ENCODE peak calls at places on chromosomes 4 and X, in five cellular contexts. W is H9, C is RWPE1, S is BE2C, Y is cardiac muscle cell. L is an unnamed sample.

GRCh38 chrX:126551725-126552312 is 795 bp downstream of the DCAF12L1 start:
- DNase-seq in W (peak), C (no peak), S (no peak), Y (no peak), L (no peak)

GRCh38 chr4:7429601-7430078 is 5.1 kb downstream of the PSAPL1 start:
- DNase-seq in W (peak), C (no peak), S (no peak), Y (no peak), L (no peak)

GRCh38 chr4:113101669-113102068 is 52.2 kb downstream of the ANK2 start:
- DNase-seq in W (no peak), C (no peak), S (no peak), Y (peak), L (no peak)

GRCh38 chr4:152259866-152260265 is 276.0 kb downstream of the FBXW7 start:
- DNase-seq in W (no peak), C (peak), S (no peak), Y (no peak), L (no peak)

GRCh38 chr4:184417802-184418511 is 56.4 kb downstream of the IRF2 start:
- DNase-seq in W (no peak), C (peak), S (no peak), Y (peak), L (no peak)

GRCh38 chrX:130704053-130705038 is 198.7 kb downstream of the ENOX2 start:
- DNase-seq in W (no peak), C (no peak), S (no peak), Y (peak), L (no peak)

GRCh38 chrX:77442728-77443127 is 4.5 kb upstream of the FGF16 start:
- DNase-seq in W (no peak), C (peak), S (no peak), Y (peak), L (no peak)

GRCh38 chr4:7693237-7693608 is 246.4 kb downstream of the AFAP1 start:
- DNase-seq in W (no peak), C (no peak), S (no peak), Y (no peak), L (no peak)

GRCh38 chr4:117700111-117700892 is 334.0 kb upstream of the NDST3 start:
- DNase-seq in W (no peak), C (no peak), S (no peak), Y (no peak), L (no peak)

GRCh38 chr4:20839957-20840356 is 139.7 kb downstream of the PACRGL start:
- DNase-seq in W (no peak), C (peak), S (no peak), Y (peak), L (no peak)

GRCh38 chr4:122329876-122330595 is 48.8 kb upstream of the ADAD1 start:
- DNase-seq in W (no peak), C (no peak), S (no peak), Y (peak), L (no peak)

GRCh38 chr4:108398326-108398725 is 222.1 kb upstream of the RPL34 start:
- DNase-seq in W (no peak), C (no peak), S (no peak), Y (no peak), L (no peak)

GRCh38 chrX:48648299-48648698 is 35.3 kb upstream of the WAS start:
- DNase-seq in W (peak), C (peak), S (peak), Y (peak), L (peak)

GRCh38 chrX:74449322-74449936 is 28.1 kb downstream of the SLC16A2 start:
- DNase-seq in W (no peak), C (peak), S (no peak), Y (no peak), L (no peak)

GRCh38 chr4:7959066-7959465 is 19.4 kb upstream of the AFAP1 start:
- DNase-seq in W (no peak), C (no peak), S (no peak), Y (no peak), L (no peak)

GRCh38 chr4:103067841-103068547 is 8.6 kb downstream of the SLC9B2 start:
- DNase-seq in W (no peak), C (no peak), S (no peak), Y (no peak), L (no peak)

GRCh38 chrX:45196701-45197100 is 4.0 kb downstream of the DIPK2B start:
- DNase-seq in W (no peak), C (no peak), S (no peak), Y (no peak), L (no peak)

GRCh38 chr4:103403619-103404018 is 205.5 kb upstream of the CENPE start:
- DNase-seq in W (no peak), C (no peak), S (no peak), Y (no peak), L (no peak)

GRCh38 chrX:119503484-119503861 is 35.2 kb downstream of the SLC25A5 start:
- DNase-seq in W (no peak), C (peak), S (no peak), Y (peak), L (no peak)

GRCh38 chr4:78057600-78058560 is 757 bp downstream of the FRAS1 start:
- DNase-seq in W (no peak), C (peak), S (peak), Y (peak), L (peak)

GRCh38 chrX:48919360-48919821 is 567 bp upstream of the PIM2 start:
- DNase-seq in W (no peak), C (peak), S (no peak), Y (no peak), L (no peak)

GRCh38 chr4:37812713-37813112 is 13.8 kb upstream of the PGM2 start:
- DNase-seq in W (no peak), C (peak), S (no peak), Y (peak), L (no peak)

GRCh38 chr4:89539374-89539773 is 231.8 kb upstream of the GPRIN3 start:
- DNase-seq in W (no peak), C (no peak), S (no peak), Y (peak), L (no peak)

GRCh38 chr4:47122592-47123291 is 91.4 kb downstream of the GABRB1 start:
- DNase-seq in W (peak), C (peak), S (peak), Y (peak), L (peak)

GRCh38 chr4:28357985-28358384 is 1497.3 kb downstream of the STIM2 start:
- DNase-seq in W (peak), C (no peak), S (peak), Y (peak), L (peak)

GRCh38 chr4:104294811-104295210 is 199.9 kb downstream of the CXXC4 start:
- DNase-seq in W (no peak), C (no peak), S (no peak), Y (no peak), L (no peak)

GRCh38 chr4:96675916-96676315 is 836.0 kb downstream of the PDHA2 start:
- DNase-seq in W (no peak), C (no peak), S (no peak), Y (peak), L (no peak)

GRCh38 chrX:68647156-68647957 is at the start of gene STARD8:
- DNase-seq in W (peak), C (peak), S (peak), Y (peak), L (peak)

GRCh38 chrX:110082156-110082555 is 79.2 kb downstream of the TMEM164 start:
- DNase-seq in W (no peak), C (peak), S (no peak), Y (peak), L (no peak)

GRCh38 chr4:47075919-47076318 is 44.6 kb downstream of the GABRB1 start:
- DNase-seq in W (no peak), C (no peak), S (no peak), Y (no peak), L (no peak)

GRCh38 chr4:1406946-1407656 is 859 bp upstream of the NKX1-1 start:
- DNase-seq in W (peak), C (no peak), S (no peak), Y (no peak), L (no peak)

GRCh38 chr4:101200561-101200960 is 146.8 kb downstream of the PPP3CA start:
- DNase-seq in W (no peak), C (peak), S (no peak), Y (peak), L (no peak)

GRCh38 chr4:172962564-172963353 is 205.9 kb upstream of the GALNT7 start:
- DNase-seq in W (no peak), C (peak), S (no peak), Y (no peak), L (no peak)

GRCh38 chrX:15298201-15298600 is 17.2 kb downstream of the ASB11 start:
- DNase-seq in W (no peak), C (no peak), S (no peak), Y (peak), L (no peak)
- TF ChIP-seq CTCF in W (no peak), C (no peak), S (no peak), Y (no peak), L (no peak)

DNA sequence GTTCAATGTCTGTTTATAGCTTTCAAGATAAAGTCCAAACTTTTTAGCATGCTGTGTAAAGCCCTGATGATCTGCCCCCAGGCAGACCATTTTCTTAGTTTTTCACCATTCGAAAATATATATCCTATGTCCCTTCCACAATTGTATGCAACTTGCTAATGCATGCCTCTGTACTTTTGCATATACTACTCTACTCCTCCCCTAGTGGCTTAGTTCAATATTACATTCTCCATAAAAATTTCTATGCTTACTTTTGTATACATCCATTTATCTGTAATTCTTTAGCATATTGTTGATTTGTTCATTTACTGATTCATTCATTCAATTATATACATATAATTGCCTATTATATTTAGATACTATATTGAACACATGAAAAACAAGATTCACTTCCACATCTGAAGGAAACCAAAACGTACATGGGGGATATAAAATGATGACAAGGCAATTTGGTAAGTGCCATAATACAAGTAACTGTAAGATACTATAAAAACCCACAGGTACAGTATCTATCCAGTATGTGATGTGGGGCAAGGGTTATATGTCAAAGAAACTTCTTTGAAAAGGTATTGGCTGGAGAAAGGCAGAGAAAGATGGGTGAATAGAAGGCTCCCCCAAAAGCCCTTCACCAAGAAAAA is 902.5 kb downstream of the FAM133A start:
- DNase-seq in W (no peak), C (no peak), S (no peak), Y (no peak), L (no peak)
- TF ChIP-seq CTCF in W (peak), C (no peak), S (no peak), Y (no peak), L (peak)

GRCh38 chr4:30718021-30718888 is 1.9 kb upstream of the PCDH7 start:
- DNase-seq in W (peak), C (peak), S (peak), Y (peak), L (peak)

GRCh38 chr4:30717208-30718020 is 2.8 kb upstream of the PCDH7 start:
- DNase-seq in W (peak), C (peak), S (peak), Y (peak), L (peak)

GRCh38 chr4:30716671-30717207 is 3.4 kb upstream of the PCDH7 start:
- DNase-seq in W (no peak), C (peak), S (peak), Y (peak), L (peak)

GRCh38 chr4:30716158-30716557 is 4.0 kb upstream of the PCDH7 start:
- DNase-seq in W (no peak), C (peak), S (no peak), Y (peak), L (no peak)

DNA sequence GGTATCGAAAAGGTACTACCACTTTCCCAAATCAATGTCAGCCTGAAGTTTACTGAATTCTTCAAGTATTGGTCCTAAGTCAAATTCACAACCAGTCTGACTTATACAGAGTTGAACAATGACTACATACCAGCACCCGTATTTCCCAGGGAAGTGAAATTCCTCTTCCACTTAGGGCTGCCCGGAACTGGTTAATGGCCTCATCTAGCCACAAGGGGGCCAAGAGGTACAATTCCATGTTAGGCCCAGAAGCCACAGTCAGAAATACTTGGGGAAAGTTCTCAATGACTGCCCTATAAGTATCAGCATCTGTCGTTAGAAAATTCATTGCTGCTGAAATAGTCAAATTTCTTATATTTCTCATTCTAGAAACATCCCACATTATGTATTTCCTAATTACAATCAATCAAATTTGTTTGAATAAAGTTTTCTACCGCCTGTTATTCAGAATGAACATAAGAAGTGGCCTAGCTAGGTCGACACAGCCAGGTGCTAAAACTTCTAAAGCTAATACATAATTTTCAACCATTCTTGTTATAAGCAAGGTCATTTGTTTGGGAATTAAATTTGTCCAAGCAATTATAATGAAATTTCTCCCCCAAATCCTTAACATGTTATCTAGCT is 5.6 kb upstream of the PCDH7 start:
- DNase-seq in W (peak), C (peak), S (peak), Y (peak), L (peak)
- TF ChIP-seq CTCF in W (peak), C (peak), S (peak), Y (peak), L (peak)

DNA sequence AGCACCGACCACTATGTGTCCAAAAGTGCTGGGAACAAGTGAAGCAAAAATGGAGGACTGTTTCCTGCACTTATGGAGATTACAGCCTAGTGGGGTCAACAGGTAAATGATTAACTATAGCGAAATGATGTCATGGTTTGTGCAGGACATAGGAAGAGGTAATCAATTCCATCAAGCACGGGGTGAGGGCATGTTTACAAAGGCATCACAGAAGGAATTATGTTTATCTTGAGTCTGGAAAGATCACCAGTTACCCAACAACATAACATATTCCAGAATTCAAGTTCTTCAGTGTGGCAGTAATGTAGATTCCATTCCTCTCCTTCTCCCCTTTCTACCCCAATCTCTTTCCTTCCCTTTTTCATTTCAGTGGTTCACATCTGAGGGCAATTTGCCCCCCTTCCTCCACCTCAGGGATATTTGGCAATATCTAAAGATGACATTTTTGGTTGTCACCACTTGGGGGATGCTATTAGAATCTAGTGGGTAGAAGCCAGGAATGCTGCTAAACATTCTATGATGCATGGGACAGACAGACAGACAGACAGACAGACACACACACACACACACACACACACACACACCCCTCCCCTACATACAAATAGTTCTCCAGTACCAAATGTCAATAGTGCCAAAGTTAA is 24.1 kb downstream of the FAM47E start:
- DNase-seq in W (no peak), C (no peak), S (no peak), Y (no peak), L (no peak)
- TF ChIP-seq CTCF in W (no peak), C (no peak), S (no peak), Y (no peak), L (no peak)

GRCh38 chrX:146224442-146224841 is 406.8 kb downstream of the SLITRK2 start:
- DNase-seq in W (no peak), C (no peak), S (no peak), Y (no peak), L (no peak)
- TF ChIP-seq CTCF in W (peak), C (no peak), S (no peak), Y (no peak), L (peak)

DNA sequence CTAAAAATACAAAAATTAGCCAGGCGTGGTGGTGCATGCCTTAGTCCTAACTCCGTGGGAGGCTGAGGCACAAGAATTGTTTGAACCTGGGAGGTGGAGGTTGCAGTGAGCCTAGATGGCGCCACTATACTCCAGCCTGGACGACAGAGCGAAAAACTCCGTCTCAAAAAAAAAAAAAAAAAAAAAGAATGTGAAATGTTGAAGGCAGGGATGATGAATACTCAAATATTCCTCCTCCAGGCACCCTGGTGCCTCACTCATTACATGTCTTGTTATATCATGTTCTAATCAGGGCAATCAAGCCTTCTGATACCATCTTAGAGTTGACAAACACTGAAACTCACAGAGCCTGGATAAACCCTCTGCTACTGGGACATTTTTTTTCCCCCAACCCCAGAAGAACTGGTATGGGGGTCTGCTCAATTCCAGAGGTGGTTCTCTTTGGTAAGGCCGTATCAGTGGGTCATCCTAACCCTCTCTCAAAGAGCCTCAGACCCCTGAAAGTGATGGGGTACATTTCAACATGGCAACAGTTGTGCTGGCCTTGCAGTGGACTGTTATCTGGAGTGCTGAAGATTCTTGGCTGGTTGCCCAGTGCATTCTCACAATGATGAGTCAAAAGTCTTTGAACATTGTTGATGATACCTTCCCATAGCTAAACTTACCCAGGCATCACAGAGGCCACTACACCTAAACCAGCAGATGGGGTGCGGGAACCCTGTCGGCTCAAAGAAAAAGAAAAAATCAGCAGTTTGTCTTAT is 2.4 kb upstream of the SH3KBP1 start:
- DNase-seq in W (no peak), C (peak), S (peak), Y (peak), L (no peak)
- TF ChIP-seq CTCF in W (peak), C (no peak), S (peak), Y (peak), L (no peak)

L was measured in nephron progenitor cell.